ENCODE peak calls at places on chromosomes 13 and 19, in seven cellular contexts. J, R, Q, V, Y, E and B are unnamed samples.

GRCh38 chr19:17473041-17473440 is 2.7 kb downstream of the SLC27A1 start:
- DNase-seq in E (no peak), J (no peak), Q (no peak), Y (peak; percentile 69), V (peak; percentile 77), R (peak; percentile 83), B (no peak)

GRCh38 chr13:112894673-112895481 is 74.1 kb upstream of the MCF2L start:
- DNase-seq in Y (no peak), R (no peak), J (peak; percentile 65), E (peak; percentile 73), V (no peak), Q (peak; percentile 50), B (no peak)

GRCh38 chr13:107192289-107192688 is 624.4 kb upstream of the ARGLU1 start:
- DNase-seq in V (no peak), Q (no peak), Y (no peak), R (peak; percentile 48), J (peak; percentile 56), E (peak; percentile 6), B (no peak)

GRCh38 chr13:50421457-50422130 is 406.4 kb downstream of the KCNRG start:
- DNase-seq in J (no peak), Y (peak; percentile 51), V (peak; percentile 38), R (peak; percentile 63), Q (no peak), E (no peak), B (no peak)

GRCh38 chr19:23305555-23305954 is 55.4 kb upstream of the ZNF724 start:
- DNase-seq in J (peak; percentile 23), E (no peak), Q (peak; percentile 15), R (no peak), V (no peak), Y (no peak), B (no peak)

GRCh38 chr13:35378939-35379338 is 97.5 kb downstream of the MAB21L1 start:
- DNase-seq in E (no peak), R (peak; percentile 40), J (no peak), Q (no peak), Y (no peak), V (peak; percentile 8), B (no peak)

GRCh38 chr19:50658438-50659317 is 9.4 kb downstream of the C19orf81 start:
- DNase-seq in Q (peak; percentile 99), Y (peak; percentile 35), E (peak; percentile 94), J (peak; percentile 97), R (no peak), V (peak; percentile 8), B (peak; percentile 79)

GRCh38 chr19:4061683-4062575 is 4.8 kb downstream of the ZBTB7A start:
- DNase-seq in E (no peak), Q (no peak), R (no peak), Y (peak; percentile 52), V (no peak), J (peak; percentile 62), B (no peak)

GRCh38 chr13:106710267-106710666 is 142.3 kb upstream of the ARGLU1 start:
- DNase-seq in Y (no peak), R (no peak), J (no peak), E (no peak), Q (no peak), V (peak; percentile 90), B (no peak)

GRCh38 chr19:5155586-5156210 is 184.9 kb downstream of the PTPRS start:
- DNase-seq in J (no peak), V (no peak), Y (no peak), E (no peak), R (no peak), Q (peak; percentile 30), B (no peak)

GRCh38 chr19:28956421-28956820 is 256.5 kb downstream of the UQCRFS1 start:
- DNase-seq in J (no peak), Y (no peak), E (no peak), R (no peak), V (no peak), Q (no peak), B (no peak)

GRCh38 chr13:46101488-46102289 is 3.1 kb downstream of the CPB2 start:
- DNase-seq in Q (no peak), Y (no peak), V (no peak), E (no peak), J (no peak), R (no peak), B (no peak)

GRCh38 chr19:1952635-1953034 is 11.7 kb downstream of the CSNK1G2 start:
- DNase-seq in E (no peak), Y (no peak), Q (no peak), R (no peak), J (no peak), V (peak; percentile 28), B (no peak)

GRCh38 chr13:33976965-33977364 is 159.0 kb downstream of the RFC3 start:
- DNase-seq in V (no peak), Y (no peak), Q (no peak), J (no peak), R (no peak), E (no peak), B (no peak)

GRCh38 chr13:36431204-36432105 is 840 bp upstream of the CCNA1 start:
- DNase-seq in R (no peak), V (no peak), Q (no peak), J (peak; percentile 45), E (peak; percentile 46), Y (peak; percentile 33), B (no peak)

DNA sequence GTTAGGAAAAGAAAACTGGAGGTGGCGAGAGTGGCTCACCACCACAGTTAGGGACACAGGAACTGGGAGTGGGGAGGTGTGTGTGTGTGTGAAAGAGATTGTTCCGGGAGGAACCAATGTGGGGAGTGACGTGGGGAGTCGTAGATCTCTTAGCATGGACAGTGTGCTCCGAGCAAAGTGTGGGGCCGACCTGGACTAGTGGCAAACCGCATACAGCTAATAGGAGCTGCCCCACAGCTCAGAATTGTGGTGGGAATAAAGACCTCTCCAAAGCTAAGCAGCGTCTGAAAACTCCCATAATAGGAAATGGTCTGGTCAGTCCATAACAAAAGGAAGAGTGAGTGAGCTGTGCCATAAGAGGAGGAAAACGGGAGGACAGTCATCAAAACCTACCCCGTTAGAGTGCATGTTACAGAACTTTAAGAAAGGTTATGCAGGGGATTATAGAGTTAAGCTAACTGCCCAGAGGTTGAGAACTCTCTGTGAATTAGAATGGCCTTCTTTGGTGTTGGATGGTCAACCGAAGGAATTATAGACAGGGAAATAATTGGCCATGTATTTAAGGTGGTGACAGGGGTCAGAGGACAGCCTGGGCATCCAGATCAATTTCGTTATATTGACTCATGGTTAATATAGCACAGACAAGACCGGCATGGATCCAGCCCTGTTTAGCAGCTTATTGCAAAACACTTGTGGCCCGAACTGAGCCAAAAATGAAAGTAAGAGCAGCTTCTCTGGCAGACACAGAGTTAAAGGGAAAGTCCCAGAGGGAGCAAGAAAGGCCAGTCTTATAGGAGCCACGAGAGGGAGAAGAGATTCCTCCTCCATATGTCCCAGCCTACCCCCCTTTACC is 8.9 kb upstream of the SLC15A1 start:
- DNase-seq in J (no peak), R (peak; percentile 25), V (peak; percentile 85), Q (no peak), E (no peak), Y (peak; percentile 60), B (peak; percentile 40)
- H3K4me3 ChIP-seq in J (no peak overlapping the region), R (no peak overlapping the region), V (peak overlapping the region; percentile 44), Q (peak overlapping the region; percentile 12), E (no peak overlapping the region), Y (no peak overlapping the region), B (no peak overlapping the region)

DNA sequence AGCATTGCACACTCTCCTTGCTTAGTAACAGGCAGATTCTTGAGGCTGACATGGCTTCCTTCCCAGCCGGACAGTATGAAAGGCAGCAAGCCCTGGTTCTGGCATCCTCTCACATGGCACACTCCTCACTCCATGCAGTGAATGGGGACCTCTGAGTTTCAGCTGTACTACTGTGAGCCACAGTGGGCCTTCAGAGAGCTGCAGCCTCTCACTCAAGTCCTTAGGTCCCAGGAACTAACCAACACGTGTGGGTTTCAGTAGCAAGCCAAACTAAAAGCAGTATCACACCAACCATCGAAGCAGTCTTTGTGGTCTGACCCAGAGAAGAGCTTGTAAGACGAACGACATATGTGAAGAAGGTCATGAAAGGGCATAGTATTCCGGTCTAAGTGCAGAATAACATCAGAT is 128.2 kb downstream of the TBC1D4 start:
- DNase-seq in V (no peak), Y (no peak), R (peak; percentile 75), E (no peak), J (no peak), Q (no peak), B (no peak)
- H4K20me1 ChIP-seq in V (no peaks in the 10 kb centered on the region), Y (no peaks in the 10 kb centered on the region), R (no peaks in the 10 kb centered on the region), E (no peaks in the 10 kb centered on the region), J (no peaks in the 10 kb centered on the region), Q (no peaks in the 10 kb centered on the region), B (no peaks in the 10 kb centered on the region)

GRCh38 chr19:6718741-6719539 is 1.5 kb downstream of the C3 start:
- DNase-seq in Q (peak; percentile 75), J (peak; percentile 92), R (no peak), Y (peak; percentile 23), V (peak; percentile 7), E (peak; percentile 55), B (peak; percentile 52)

GRCh38 chr19:6718111-6718740 is 2.2 kb downstream of the C3 start:
- DNase-seq in J (no peak), Y (no peak), E (no peak), Q (no peak), R (no peak), V (no peak), B (no peak)

GRCh38 chr19:6719992-6720368 is 470 bp downstream of the C3 start:
- DNase-seq in E (no peak), R (no peak), J (no peak), V (no peak), Y (no peak), Q (no peak), B (no peak)

GRCh38 chr19:6720369-6721112 is at the start of gene C3:
- DNase-seq in E (no peak), R (no peak), Y (peak; percentile 91), Q (no peak), V (peak; percentile 36), J (no peak), B (no peak)

DNA sequence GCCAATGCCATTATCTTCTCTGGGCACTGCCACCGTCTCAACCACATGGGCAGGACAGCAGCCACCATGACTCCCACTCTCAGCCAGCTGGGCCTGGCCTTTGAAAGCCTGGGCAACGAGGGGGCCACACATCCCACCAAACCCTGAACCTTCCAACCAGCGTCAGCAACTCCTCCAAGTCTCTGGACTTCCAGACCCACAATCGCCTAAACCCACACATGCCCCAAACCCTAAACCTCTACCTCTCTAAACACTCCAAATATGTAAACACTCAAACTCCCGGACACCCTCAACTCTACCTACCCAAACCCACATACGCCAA is 949 bp downstream of the C3 start:
- DNase-seq in Q (no peak), Y (no peak), V (no peak), R (no peak), E (no peak), J (no peak), B (no peak)
- H3K4me3 ChIP-seq in Q (no peak overlapping the region), Y (no peak overlapping the region), V (no peak overlapping the region), R (no peak overlapping the region), E (no peak overlapping the region), J (no peak overlapping the region), B (no peak overlapping the region)

GRCh38 chr19:15428956-15429824 is 10.4 kb upstream of the AKAP8L start:
- DNase-seq in E (no peak), Y (no peak), J (no peak), Q (no peak), V (no peak), R (no peak), B (no peak)

GRCh38 chr19:15426485-15427349 is 7.9 kb upstream of the AKAP8L start:
- DNase-seq in R (no peak), E (no peak), J (no peak), Q (peak; percentile 63), Y (no peak), V (no peak), B (no peak)

GRCh38 chr19:15429825-15430467 is 11.2 kb upstream of the AKAP8L start:
- DNase-seq in Q (no peak), Y (no peak), V (no peak), J (no peak), E (no peak), R (no peak), B (no peak)

GRCh38 chr19:15427350-15427700 is 8.5 kb upstream of the AKAP8L start:
- DNase-seq in V (no peak), Y (no peak), R (no peak), Q (no peak), J (no peak), E (no peak), B (no peak)

GRCh38 chr19:15427991-15428471 is 9.2 kb upstream of the AKAP8L start:
- DNase-seq in J (no peak), Y (no peak), E (no peak), R (no peak), Q (no peak), V (no peak), B (no peak)
- H4K20me1 ChIP-seq in J (peaks cover 16% of the 10 kb centered on the region), Y (no peaks in the 10 kb centered on the region), E (peaks cover 27% of the 10 kb centered on the region), R (peaks cover 56% of the 10 kb centered on the region), Q (peaks cover 17% of the 10 kb centered on the region), V (no peaks in the 10 kb centered on the region), B (peaks cover 56% of the 10 kb centered on the region)